ENCODE peak calls at places on chromosomes 5 and 9, in six cellular contexts. R, F, L, V, B and E are unnamed samples.

GRCh38 chr9:81559741-81560140 is 129.6 kb downstream of the TLE1 start:
- DNase-seq in R (no peak), F (no peak), L (no peak), V (peak; percentile 90), B (no peak), E (no peak)

GRCh38 chr5:157245477-157245876 is 20.4 kb upstream of the CYFIP2 start:
- DNase-seq in R (no peak), F (no peak), L (no peak), V (peak; percentile 66), B (no peak), E (no peak)

GRCh38 chr9:34318163-34318790 is 10.8 kb downstream of the KIF24 start:
- DNase-seq in R (no peak), F (no peak), L (no peak), V (no peak), B (no peak), E (no peak)

GRCh38 chr9:33375238-33375840 is 27.0 kb downstream of the AQP7 start:
- DNase-seq in R (no peak), F (no peak), L (peak; percentile 50), V (no peak), B (no peak), E (peak; percentile 60)

GRCh38 chr5:8864053-8864452 is 681.8 kb downstream of the SEMA5A start:
- DNase-seq in R (no peak), F (no peak), L (no peak), V (peak; percentile 37), B (no peak), E (no peak)

GRCh38 chr9:73782166-73782565 is 630.5 kb downstream of the ANXA1 start:
- DNase-seq in R (no peak), F (no peak), L (no peak), V (peak; percentile 12), B (no peak), E (no peak)

GRCh38 chr9:37324691-37325490 is 97.6 kb upstream of the GRHPR start:
- DNase-seq in R (no peak), F (no peak), L (peak; percentile 17), V (no peak), B (no peak), E (no peak)

GRCh38 chr5:125226825-125227224 is 480.4 kb upstream of the ZNF608 start:
- DNase-seq in R (no peak), F (no peak), L (no peak), V (no peak), B (no peak), E (no peak)

GRCh38 chr9:115922441-115922840 is 231.2 kb upstream of the PAPPA start:
- DNase-seq in R (no peak), F (no peak), L (no peak), V (no peak), B (no peak), E (no peak)

GRCh38 chr9:110047955-110048472 is 159.9 kb downstream of the C9orf152 start:
- DNase-seq in R (peak; percentile 21), F (no peak), L (no peak), V (no peak), B (peak; percentile 20), E (no peak)

GRCh38 chr5:140588311-140589070 is 23.9 kb downstream of the SLC35A4 start:
- DNase-seq in R (no peak), F (no peak), L (no peak), V (peak; percentile 70), B (no peak), E (no peak)

GRCh38 chr9:126833710-126834345 is 26.6 kb upstream of the ZBTB34 start:
- DNase-seq in R (no peak), F (no peak), L (no peak), V (no peak), B (no peak), E (no peak)

GRCh38 chr5:59021286-59021673 is 438.4 kb downstream of the RAB3C start:
- DNase-seq in R (no peak), F (no peak), L (no peak), V (no peak), B (no peak), E (no peak)

GRCh38 chr5:14663734-14664269 is 716 bp upstream of the OTULIN start:
- DNase-seq in R (no peak), F (no peak), L (no peak), V (peak; percentile 63), B (no peak), E (no peak)

GRCh38 chr5:14662721-14663120 is 1.8 kb upstream of the OTULIN start:
- DNase-seq in R (no peak), F (no peak), L (no peak), V (no peak), B (no peak), E (no peak)

GRCh38 chr5:14665110-14665822 is 748 bp downstream of the OTULIN start:
- DNase-seq in R (peak; percentile 43), F (no peak), L (peak; percentile 26), V (peak; percentile 59), B (no peak), E (peak; percentile 61)

GRCh38 chr5:14665949-14666741 is 1.6 kb downstream of the OTULIN start:
- DNase-seq in R (no peak), F (peak; percentile 40), L (no peak), V (peak; percentile 85), B (no peak), E (no peak)

DNA sequence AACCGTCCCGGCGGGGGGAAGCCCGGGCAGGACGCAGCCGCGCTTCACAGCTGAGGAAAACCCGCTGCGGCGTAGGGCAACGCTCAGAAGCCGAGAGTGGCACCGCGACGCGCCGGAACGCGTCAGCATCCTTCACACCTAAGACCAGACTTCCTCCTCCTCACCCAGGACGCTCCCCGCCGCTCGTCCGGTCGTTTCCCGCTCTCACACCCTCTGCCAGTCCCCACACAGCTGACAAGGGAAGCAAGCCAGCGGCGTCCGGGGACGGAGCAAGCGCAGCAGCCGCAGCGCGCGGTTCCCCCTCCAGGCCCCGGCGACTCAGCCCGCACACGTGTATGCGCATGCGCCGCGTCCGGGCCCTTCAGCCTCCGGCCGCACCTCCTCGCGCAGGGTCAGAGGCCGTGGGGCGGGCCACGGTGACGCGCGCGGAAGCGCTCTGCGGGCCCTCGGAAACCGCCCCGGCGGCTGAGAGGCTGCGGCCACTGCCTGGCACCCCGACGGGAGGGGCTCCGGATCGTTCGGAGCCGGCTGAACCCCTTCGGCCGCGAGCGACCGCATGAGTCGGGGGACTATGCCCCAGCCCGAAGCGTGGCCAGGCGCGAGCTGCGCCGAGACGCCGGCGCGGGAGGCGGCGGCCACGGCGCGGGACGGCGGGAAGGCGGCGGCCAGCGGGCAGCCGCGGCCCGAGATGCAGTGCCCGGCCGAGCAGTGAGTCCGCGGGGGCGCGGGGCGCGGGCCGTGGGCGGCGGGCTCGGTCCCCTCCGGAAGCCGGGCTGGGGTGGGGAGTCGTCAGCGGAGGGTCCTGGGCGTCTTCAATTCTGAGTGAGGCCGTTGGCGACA is at the start of gene OTULIN:
- DNase-seq in R (peak; percentile 93), F (peak; percentile 83), L (peak; percentile 89), V (peak; percentile 95), B (peak; percentile 93), E (peak; percentile 92)
- H3K4me1 ChIP-seq in R (peaks cover 61% of the 10 kb centered on the region), F (peaks cover 49% of the 10 kb centered on the region), L (peaks cover 3% of the 10 kb centered on the region), V (peaks cover 40% of the 10 kb centered on the region), B (peaks cover 25% of the 10 kb centered on the region), E (peaks cover 16% of the 10 kb centered on the region)

DNA sequence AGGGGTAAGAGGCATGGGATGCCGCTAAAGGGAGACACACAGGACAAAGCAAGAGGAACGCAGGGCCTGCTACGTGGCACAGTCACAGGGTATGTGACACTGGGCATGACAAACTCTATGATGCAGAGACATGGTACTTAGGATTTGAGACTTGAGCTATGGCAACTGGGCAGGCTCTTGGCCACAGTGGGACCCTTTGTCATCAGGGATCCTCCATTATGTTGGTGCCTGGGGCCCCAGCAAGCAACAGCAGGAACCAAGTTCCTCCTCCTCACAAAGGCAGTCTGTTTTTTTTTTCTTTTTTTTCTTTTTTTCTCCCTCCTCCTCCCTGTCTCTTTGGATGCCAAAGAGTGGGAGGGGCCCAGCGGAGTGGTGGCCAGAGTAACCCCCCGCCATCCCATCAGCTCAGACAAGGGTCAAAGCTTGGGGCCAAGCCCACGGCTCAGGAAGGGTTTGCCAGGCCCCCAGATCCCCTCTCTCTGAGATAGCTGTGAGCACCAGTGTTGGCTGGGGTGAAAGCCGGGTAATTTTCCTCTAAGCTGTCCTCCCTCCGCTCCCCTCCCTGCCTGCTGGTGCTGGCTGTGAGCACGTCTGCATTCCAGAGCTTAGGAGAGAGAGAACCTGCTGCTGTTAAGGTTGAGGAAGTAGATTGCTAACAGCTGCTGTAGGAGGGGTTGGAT is 21.1 kb downstream of the GSN start:
- DNase-seq in R (peak; percentile 81), F (no peak), L (peak; percentile 45), V (peak; percentile 59), B (peak; percentile 49), E (peak; percentile 77)
- H3K4me3 ChIP-seq in R (peak overlapping the region; percentile 62), F (no peak overlapping the region), L (no peak overlapping the region), V (no peak overlapping the region), B (no peak overlapping the region), E (no peak overlapping the region)

GRCh38 chr5:100832252-100833230 is 70.5 kb downstream of the ST8SIA4 start:
- DNase-seq in R (no peak), F (no peak), L (no peak), V (no peak), B (no peak), E (no peak)
- H3K9me3 ChIP-seq in R (no peaks in the 10 kb centered on the region), F (no peaks in the 10 kb centered on the region), L (peaks cover 11% of the 10 kb centered on the region), V (no peaks in the 10 kb centered on the region), B (no peaks in the 10 kb centered on the region), E (no peaks in the 10 kb centered on the region)

DNA sequence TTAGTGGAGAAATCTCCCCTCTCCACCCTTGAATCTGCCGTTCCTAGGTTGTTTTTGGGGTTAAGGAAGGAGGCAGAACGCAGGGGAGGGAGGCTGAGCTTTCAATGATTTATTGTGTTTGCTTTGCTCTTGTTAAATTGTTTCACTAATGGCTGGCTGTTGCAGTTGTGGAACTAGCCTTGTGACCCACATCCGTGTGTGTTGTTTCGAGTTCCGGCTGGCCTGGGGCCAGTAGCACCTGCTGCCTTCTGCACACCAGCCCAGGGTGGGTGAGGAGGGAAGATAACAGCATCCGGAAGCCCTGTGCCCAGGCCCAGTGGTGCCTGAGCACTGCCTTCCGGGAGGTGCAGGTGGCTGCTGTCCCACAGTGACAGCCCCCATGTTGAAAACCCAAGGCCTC is 3.6 kb downstream of the ERGIC1 start:
- DNase-seq in R (no peak), F (peak; percentile 46), L (no peak), V (no peak), B (no peak), E (peak; percentile 79)
- H3K4me1 ChIP-seq in R (peaks cover 74% of the 10 kb centered on the region), F (peaks cover 44% of the 10 kb centered on the region), L (no peaks in the 10 kb centered on the region), V (peaks cover 28% of the 10 kb centered on the region), B (peaks cover 62% of the 10 kb centered on the region), E (peaks cover 63% of the 10 kb centered on the region)

GRCh38 chr9:114451707-114452031 is 53.6 kb downstream of the WHRN start:
- DNase-seq in R (no peak), F (no peak), L (no peak), V (no peak), B (no peak), E (no peak)
- H3K4me3 ChIP-seq in R (no peak overlapping the region), F (no peak overlapping the region), L (no peak overlapping the region), V (no peak overlapping the region), B (no peak overlapping the region), E (no peak overlapping the region)

GRCh38 chr5:165775094-165775493 is 2269.7 kb downstream of the MAT2B start:
- DNase-seq in R (no peak), F (no peak), L (no peak), V (no peak), B (no peak), E (no peak)
- H3K9me3 ChIP-seq in R (peaks cover 3% of the 10 kb centered on the region), F (no peaks in the 10 kb centered on the region), L (no peaks in the 10 kb centered on the region), V (peaks cover 7% of the 10 kb centered on the region), B (no peaks in the 10 kb centered on the region), E (no peaks in the 10 kb centered on the region)

GRCh38 chr9:23477908-23478307 is 348.1 kb downstream of the ELAVL2 start:
- DNase-seq in R (no peak), F (no peak), L (no peak), V (no peak), B (no peak), E (no peak)
- H3K4me1 ChIP-seq in R (no peaks in the 10 kb centered on the region), F (no peaks in the 10 kb centered on the region), L (no peaks in the 10 kb centered on the region), V (no peaks in the 10 kb centered on the region), B (no peaks in the 10 kb centered on the region), E (no peaks in the 10 kb centered on the region)